ENCODE peak calls at places on chromosomes 13 and 19, in ten cellular contexts. O is K562, I is colonic mucosa, V is mesenchymal stem cell, F is trophoblast cell, S is fibroblast of lung, A is neural progenitor cell, Z is kidney, D is IMR-90, X is mesendoderm. H is an unnamed sample.

GRCh38 chr13:36954542-36954941 is 34.5 kb upstream of the SMAD9 start:
- DNase-seq in O (no peak), I (no peak), V (no peak), F (no peak), S (no peak), A (no peak), Z (no peak), D (peak; percentile 1), X (no peak), H (no peak)

GRCh38 chr19:9078651-9079050 is 8.2 kb upstream of the OR1M1 start:
- DNase-seq in O (no peak), I (no peak), V (no peak), F (no peak), S (no peak), A (no peak), Z (no peak), D (no peak), X (no peak), H (no peak)

GRCh38 chr13:103805771-103806170 is 739.6 kb upstream of the SLC10A2 start:
- DNase-seq in O (no peak), I (no peak), V (no peak), F (no peak), S (no peak), A (no peak), Z (no peak), D (no peak), X (peak; percentile 40), H (no peak)

GRCh38 chr13:98794498-98794897 is 42.0 kb upstream of the SLC15A1 start:
- DNase-seq in O (no peak), I (no peak), V (no peak), F (no peak), S (no peak), A (no peak), Z (no peak), D (no peak), X (peak; percentile 67), H (no peak)

GRCh38 chr13:106151056-106151699 is 384.3 kb downstream of the EFNB2 start:
- DNase-seq in O (no peak), I (peak; percentile 41), V (peak; percentile 81), F (peak; percentile 85), S (peak; percentile 94), A (peak; percentile 63), Z (no peak), D (peak; percentile 84), X (peak; percentile 47), H (peak; percentile 81)

GRCh38 chr19:5539431-5539833 is 28.3 kb downstream of the TINCR start:
- DNase-seq in O (no peak), I (no peak), V (no peak), F (no peak), S (no peak), A (peak; percentile 47), Z (no peak), D (no peak), X (peak; percentile 63), H (no peak)

GRCh38 chr13:95607363-95607762 is 37.1 kb downstream of the DZIP1 start:
- DNase-seq in O (no peak), I (no peak), V (no peak), F (no peak), S (peak; percentile 63), A (no peak), Z (no peak), D (peak; percentile 64), X (no peak), H (peak; percentile 34)

GRCh38 chr13:30690282-30691188 is 44.8 kb upstream of the ALOX5AP start:
- DNase-seq in O (no peak), I (peak; percentile 79), V (peak; percentile 97), F (peak; percentile 93), S (peak; percentile 98), A (no peak), Z (peak; percentile 83), D (peak; percentile 99), X (peak; percentile 44), H (peak; percentile 89)

GRCh38 chr19:42274065-42274682 is 5.1 kb downstream of the CIC start:
- DNase-seq in O (no peak), I (no peak), V (no peak), F (no peak), S (no peak), A (no peak), Z (peak; percentile 74), D (no peak), X (no peak), H (no peak)

GRCh38 chr19:42271861-42272534 is 2.9 kb downstream of the CIC start:
- DNase-seq in O (no peak), I (no peak), V (no peak), F (no peak), S (no peak), A (no peak), Z (peak; percentile 73), D (no peak), X (no peak), H (no peak)

GRCh38 chr19:42273407-42274064 is 4.5 kb downstream of the CIC start:
- DNase-seq in O (no peak), I (no peak), V (no peak), F (no peak), S (no peak), A (no peak), Z (peak; percentile 72), D (no peak), X (no peak), H (no peak)

GRCh38 chr19:42272535-42272897 is 3.5 kb downstream of the CIC start:
- DNase-seq in O (no peak), I (no peak), V (no peak), F (no peak), S (no peak), A (no peak), Z (peak; percentile 81), D (no peak), X (no peak), H (no peak)

GRCh38 chr19:42272989-42273406 is 3.9 kb downstream of the CIC start:
- DNase-seq in O (no peak), I (no peak), V (no peak), F (no peak), S (no peak), A (no peak), Z (peak; percentile 77), D (no peak), X (no peak), H (no peak)
- H3K9ac ChIP-seq in O (peak overlapping the region; percentile 17), I (no peak overlapping the region), V (no peak overlapping the region), F (no peak overlapping the region), S (no peak overlapping the region), A (no peak overlapping the region), Z (no peak overlapping the region), D (no peak overlapping the region), X (no peak overlapping the region), H (no peak overlapping the region)

GRCh38 chr13:32849369-32849768 is 166.9 kb upstream of the KL start:
- DNase-seq in O (no peak), I (no peak), V (no peak), F (no peak), S (no peak), A (no peak), Z (no peak), D (no peak), X (no peak), H (no peak)

GRCh38 chr13:32846020-32846451 is 170.2 kb upstream of the KL start:
- DNase-seq in O (no peak), I (no peak), V (no peak), F (no peak), S (no peak), A (no peak), Z (no peak), D (no peak), X (no peak), H (no peak)

GRCh38 chr13:32850311-32851052 is 165.7 kb upstream of the KL start:
- DNase-seq in O (no peak), I (no peak), V (no peak), F (no peak), S (no peak), A (no peak), Z (no peak), D (no peak), X (no peak), H (peak; percentile 69)

GRCh38 chr13:32851083-32852064 is 164.8 kb upstream of the KL start:
- DNase-seq in O (no peak), I (no peak), V (peak; percentile 18), F (no peak), S (no peak), A (no peak), Z (no peak), D (no peak), X (peak; percentile 31), H (no peak)

DNA sequence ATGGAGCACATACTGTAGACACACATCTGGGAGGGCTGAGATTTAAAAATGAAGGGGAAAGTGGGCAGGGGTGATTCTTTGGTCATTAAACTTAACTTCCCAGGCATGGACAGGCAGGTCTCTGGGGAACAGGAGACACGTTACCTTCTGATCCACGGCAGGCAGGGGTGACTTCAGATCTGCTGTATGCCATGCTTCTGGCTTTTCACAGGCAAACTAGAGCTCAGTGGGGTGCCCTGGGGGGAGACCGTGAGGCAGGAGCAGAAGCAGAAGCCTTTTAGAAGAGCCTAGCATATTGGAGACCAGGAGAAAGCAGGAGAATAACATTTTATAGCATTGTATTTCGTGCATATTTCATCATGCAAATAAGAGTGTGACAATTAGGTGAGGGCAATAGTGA is 169.7 kb upstream of the KL start:
- DNase-seq in O (no peak), I (no peak), V (no peak), F (no peak), S (no peak), A (no peak), Z (no peak), D (no peak), X (peak; percentile 65), H (no peak)
- H3K4me3 ChIP-seq in O (no peak overlapping the region), I (no peak overlapping the region), V (no peak overlapping the region), F (no peak overlapping the region), S (no peak overlapping the region), A (no peak overlapping the region), Z (no peak overlapping the region), D (no peak overlapping the region), X (no peak overlapping the region), H (no peak overlapping the region)

GRCh38 chr19:14554382-14554812 is 17.5 kb downstream of the NDUFB7 start:
- DNase-seq in O (peak; percentile 33), I (peak; percentile 45), V (no peak), F (peak; percentile 50), S (no peak), A (no peak), Z (no peak), D (no peak), X (peak; percentile 51), H (no peak)

GRCh38 chr19:14553939-14554243 is 18.0 kb downstream of the NDUFB7 start:
- DNase-seq in O (no peak), I (no peak), V (no peak), F (no peak), S (no peak), A (no peak), Z (no peak), D (no peak), X (no peak), H (no peak)

GRCh38 chr19:14558370-14559066 is 13.3 kb downstream of the NDUFB7 start:
- DNase-seq in O (no peak), I (no peak), V (no peak), F (no peak), S (no peak), A (no peak), Z (no peak), D (no peak), X (no peak), H (no peak)

GRCh38 chr19:14556662-14557188 is 15.1 kb downstream of the NDUFB7 start:
- DNase-seq in O (peak; percentile 83), I (peak; percentile 76), V (peak; percentile 80), F (peak; percentile 91), S (peak; percentile 75), A (peak; percentile 91), Z (peak; percentile 90), D (peak; percentile 77), X (peak; percentile 88), H (peak; percentile 89)

GRCh38 chr19:14555918-14556661 is 15.8 kb downstream of the NDUFB7 start:
- DNase-seq in O (no peak), I (no peak), V (peak; percentile 52), F (peak; percentile 90), S (no peak), A (no peak), Z (no peak), D (peak; percentile 34), X (no peak), H (no peak)
- H3K9ac ChIP-seq in O (peak overlapping the region; percentile 77), I (peak overlapping the region; percentile 21), V (peak overlapping the region; percentile 54), F (no peak overlapping the region), S (no peak overlapping the region), A (no peak overlapping the region), Z (peak overlapping the region; percentile 26), D (no peak overlapping the region), X (no peak overlapping the region), H (peak overlapping the region; percentile 48)

DNA sequence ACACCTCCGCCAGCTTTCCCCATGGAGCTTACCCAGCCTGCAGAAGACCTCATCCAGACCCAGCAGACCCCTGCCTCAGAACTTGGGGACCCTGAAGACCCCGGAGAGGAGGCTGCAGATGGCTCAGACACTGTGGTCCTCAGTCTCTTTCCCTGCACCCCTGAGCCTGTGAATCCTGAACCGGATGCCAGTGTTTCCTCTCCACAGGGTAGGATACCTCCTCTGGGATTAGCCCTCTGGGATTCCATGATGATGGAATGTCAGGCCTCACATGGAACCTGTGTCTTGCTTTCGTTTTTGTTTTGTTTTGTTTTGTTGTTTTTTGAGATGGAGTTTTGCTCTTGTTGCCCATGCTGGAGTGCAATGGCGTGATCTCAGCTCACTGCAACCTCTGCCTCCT is 1.9 kb downstream of the RFXANK start:
- DNase-seq in O (no peak), I (no peak), V (no peak), F (no peak), S (no peak), A (no peak), Z (no peak), D (no peak), X (no peak), H (no peak)
- H3K4me3 ChIP-seq in O (peak overlapping the region; percentile 86), I (no peak overlapping the region), V (no peak overlapping the region), F (no peak overlapping the region), S (no peak overlapping the region), A (no peak overlapping the region), Z (no peak overlapping the region), D (no peak overlapping the region), X (no peak overlapping the region), H (peak overlapping the region; percentile 94)

H was measured in adipocyte.